ENCODE peak calls at places on chromosomes 11 and 22, in ten cellular contexts. S, Q, D, K, O, I, M, X, W and A are unnamed samples.

GRCh38 chr11:46330887-46331652 is 16.2 kb upstream of the DGKZ start:
- DNase-seq in X (peak; percentile 50), S (no peak), K (no peak), Q (no peak), M (no peak), I (no peak), O (no peak), D (no peak), W (no peak), A (no peak)

GRCh38 chr11:315051-315481 is 1.2 kb downstream of the IFITM1 start:
- DNase-seq in S (no peak), D (no peak), K (no peak), X (no peak), I (no peak), M (no peak), Q (no peak), O (peak; percentile 18), W (no peak), A (no peak)

GRCh38 chr22:24392218-24392931 is 35.0 kb upstream of the ADORA2A start:
- DNase-seq in Q (no peak), O (no peak), M (no peak), I (no peak), W (no peak), D (no peak), X (no peak), S (no peak), K (no peak), A (no peak)

GRCh38 chr11:69442807-69443137 is 38.7 kb upstream of the LINC01488 start:
- DNase-seq in W (no peak), K (peak; percentile 73), D (no peak), X (no peak), I (peak; percentile 51), M (peak; percentile 60), S (peak; percentile 29), Q (peak; percentile 80), O (no peak), A (no peak)

GRCh38 chr11:71996946-71997345 is 1.8 kb upstream of the IL18BP start:
- DNase-seq in S (no peak), X (no peak), W (no peak), D (no peak), M (no peak), Q (no peak), K (no peak), I (no peak), O (peak; percentile 88), A (no peak)

GRCh38 chr11:72778535-72779494 is 15.0 kb downstream of the STARD10 start:
- DNase-seq in D (no peak), S (no peak), W (no peak), M (no peak), X (no peak), K (no peak), Q (no peak), I (no peak), O (no peak), A (no peak)

GRCh38 chr11:128472128-128473110 is 114.9 kb downstream of the ETS1 start:
- DNase-seq in X (peak; percentile 50), O (no peak), S (no peak), D (peak; percentile 93), W (peak; percentile 65), I (no peak), M (peak; percentile 79), Q (peak; percentile 81), K (no peak), A (peak; percentile 64)

GRCh38 chr11:70519117-70519516 is 120.8 kb downstream of the CTTN start:
- DNase-seq in D (peak; percentile 11), W (no peak), M (no peak), I (no peak), K (no peak), Q (no peak), X (no peak), O (no peak), S (no peak), A (no peak)

GRCh38 chr11:116777056-116777455 is 4.3 kb upstream of the BUD13 start:
- DNase-seq in D (no peak), Q (no peak), I (no peak), O (no peak), X (no peak), W (no peak), S (no peak), M (no peak), K (no peak), A (no peak)

GRCh38 chr11:119421941-119422504 is 949 bp downstream of the THY1 start:
- DNase-seq in S (no peak), I (no peak), W (no peak), K (no peak), Q (no peak), M (peak; percentile 24), X (no peak), D (no peak), O (no peak), A (no peak)

GRCh38 chr11:64529559-64530520 is 61.2 kb upstream of the SLC22A12 start:
- DNase-seq in K (no peak), S (no peak), W (no peak), M (no peak), D (no peak), Q (no peak), X (no peak), I (no peak), O (peak; percentile 51), A (no peak)

GRCh38 chr11:128872094-128872493 is 5.0 kb upstream of the KCNJ1 start:
- DNase-seq in O (no peak), X (no peak), W (no peak), I (no peak), M (no peak), D (no peak), K (no peak), Q (no peak), S (no peak), A (no peak)

GRCh38 chr11:5277807-5278206 is 8.1 kb upstream of the HBE1 start:
- DNase-seq in Q (no peak), I (no peak), W (no peak), X (no peak), S (no peak), D (no peak), O (no peak), M (no peak), K (no peak), A (no peak)

GRCh38 chr11:6319879-6320410 is 356 bp downstream of the CAVIN3 start:
- DNase-seq in X (no peak), O (peak; percentile 93), M (peak; percentile 91), I (peak; percentile 79), Q (peak; percentile 96), K (peak; percentile 94), D (no peak), W (peak; percentile 91), S (peak; percentile 83), A (peak; percentile 41)

GRCh38 chr22:43919106-43919965 is 4.3 kb upstream of the PNPLA3 start:
- DNase-seq in K (no peak), Q (peak; percentile 66), X (no peak), O (no peak), D (no peak), I (no peak), W (no peak), S (no peak), M (peak; percentile 51), A (no peak)

DNA sequence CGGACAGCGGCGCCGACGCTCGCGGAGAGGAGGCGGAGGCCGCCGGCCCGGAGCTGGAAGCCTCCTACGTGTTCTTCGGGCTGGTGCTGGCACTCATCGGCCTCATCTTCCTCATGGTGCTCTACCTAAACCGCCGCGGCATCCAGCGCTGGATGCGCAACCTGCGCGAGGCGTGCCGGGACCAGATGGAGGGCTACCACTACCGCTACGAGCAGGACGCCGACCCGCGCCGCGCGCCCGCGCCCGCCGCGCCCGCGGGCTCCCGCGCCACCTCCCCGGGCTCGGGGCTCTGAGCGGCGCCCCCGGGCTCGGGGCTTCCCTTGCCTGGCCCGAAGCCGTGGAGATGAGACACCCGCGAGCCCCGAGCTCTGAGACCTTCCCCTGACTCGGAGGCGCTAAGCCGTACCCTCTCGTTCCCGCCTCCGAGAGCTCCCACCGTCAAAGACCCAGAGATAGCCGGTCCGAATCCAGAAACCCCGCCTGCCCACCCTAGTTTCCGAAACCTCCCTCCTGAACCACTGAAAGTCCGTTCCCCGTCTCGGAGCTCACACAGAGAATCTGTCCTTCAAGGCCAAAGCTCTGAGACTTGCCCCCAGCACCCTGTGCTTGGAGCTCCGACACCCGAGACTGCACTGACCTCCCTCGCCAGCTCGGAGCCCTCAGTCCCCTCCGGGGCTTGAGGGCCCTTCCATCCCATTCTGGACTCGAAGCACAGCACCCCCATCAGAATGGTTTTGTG is 1.5 kb downstream of the TPBGL start:
- DNase-seq in X (no peak), D (no peak), O (no peak), W (no peak), S (no peak), M (no peak), K (no peak), I (no peak), Q (no peak), A (no peak)
- TF ChIP-seq CTCF in X (peak; percentile 2), D (no peak), O (no peak), W (no peak), S (no peak), M (no peak), K (no peak), I (no peak), Q (no peak), A (no peak)

GRCh38 chr11:16883179-16883578 is 131.0 kb downstream of the PLEKHA7 start:
- DNase-seq in I (no peak), S (peak; percentile 76), D (no peak), M (no peak), W (no peak), X (no peak), Q (peak; percentile 20), O (no peak), K (no peak), A (no peak)
- TF ChIP-seq CTCF in I (no peak), S (no peak), D (no peak), M (no peak), W (no peak), X (no peak), Q (no peak), O (no peak), K (peak; percentile 16), A (no peak)

DNA sequence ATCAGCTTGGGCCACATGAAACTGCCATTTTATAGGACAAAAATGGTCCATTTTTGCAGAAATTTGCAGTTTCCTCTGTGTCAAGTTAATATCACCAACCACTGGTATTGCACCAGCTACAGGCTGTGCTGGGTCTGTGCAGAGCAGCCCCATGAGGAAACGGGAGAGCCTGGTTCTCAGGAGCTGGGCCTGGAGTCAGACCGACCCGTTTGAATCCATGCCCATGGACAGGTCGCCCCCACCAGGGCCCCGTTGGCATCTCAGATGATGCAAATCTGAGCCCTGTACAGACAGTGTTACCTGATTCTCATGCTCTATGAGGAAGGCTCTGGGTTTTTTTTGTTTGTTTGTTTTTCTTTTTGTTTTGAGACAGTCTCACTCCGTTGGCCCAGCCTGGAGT is 9.8 kb upstream of the SEC14L6 start:
- DNase-seq in K (no peak), O (no peak), D (no peak), W (no peak), S (peak; percentile 32), M (no peak), X (no peak), I (no peak), Q (no peak), A (no peak)
- TF ChIP-seq CTCF in K (no peak), O (no peak), D (no peak), W (no peak), S (no peak), M (no peak), X (no peak), I (no peak), Q (no peak), A (no peak)

DNA sequence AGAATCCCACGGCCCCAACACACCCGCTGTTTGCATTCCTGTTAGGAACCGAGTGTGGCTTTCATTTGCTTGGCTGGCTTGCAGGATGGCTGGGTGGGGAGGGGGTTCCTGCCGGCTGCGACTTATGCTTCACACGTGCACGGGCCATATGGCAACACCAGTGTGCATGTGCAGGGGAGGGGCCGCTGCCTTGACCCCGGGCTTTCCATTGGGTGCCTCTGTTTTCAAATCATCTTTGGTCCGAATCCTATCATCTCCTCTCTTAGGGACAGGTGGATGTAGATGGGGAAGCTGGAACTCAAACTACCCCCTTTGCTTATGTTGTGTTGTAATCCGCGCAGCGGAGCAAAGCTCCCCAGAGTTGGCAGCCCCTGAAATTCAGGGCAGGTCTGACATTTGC is 149.1 kb downstream of the HIPK3 start:
- DNase-seq in O (no peak), S (no peak), Q (no peak), K (no peak), M (no peak), X (no peak), I (no peak), D (no peak), W (no peak), A (no peak)
- TF ChIP-seq CTCF in O (no peak), S (no peak), Q (no peak), K (no peak), M (no peak), X (no peak), I (no peak), D (no peak), W (no peak), A (no peak)